ENCODE peak calls at places on chromosome 9, in seven cellular contexts. E is MM.1S; F is HAP-1; C is neuronal stem cell; S is mammary epithelial cell; G is mesenchymal stem cell; Z is CD8-positive, alpha-beta memory T cell. K is an unnamed sample. For H3K36me3 and H3K9me3, the result is how much of the 10 kb centered on the place peaks cover.

GRCh38 chr9:75111019-75111622 is 22.8 kb downstream of the OSTF1 start:
- DNase-seq in E (no peak), F (no peak), C (no peak), S (peak), G (no peak), Z (no peak), K (no peak)

GRCh38 chr9:105053209-105053652 is 125.3 kb upstream of the ABCA1 start:
- DNase-seq in E (no peak), F (no peak), C (no peak), S (peak), G (peak), Z (no peak), K (no peak)

GRCh38 chr9:117094493-117094892 is 320.4 kb downstream of the ASTN2 start:
- DNase-seq in E (no peak), F (no peak), C (no peak), S (no peak), G (peak), Z (no peak), K (no peak)

GRCh38 chr9:80285325-80285724 is 713.6 kb downstream of the TLE4 start:
- DNase-seq in E (no peak), F (no peak), C (no peak), S (peak), G (peak), Z (no peak), K (peak)

GRCh38 chr9:129776938-129777768 is 24.3 kb upstream of the PTGES start:
- DNase-seq in E (no peak), F (peak), C (no peak), S (peak), G (peak), Z (peak), K (peak)

GRCh38 chr9:13719410-13719809 is 439.9 kb upstream of the MPDZ start:
- DNase-seq in E (no peak), F (no peak), C (no peak), S (peak), G (no peak), Z (no peak), K (no peak)

GRCh38 chr9:93473411-93473810 is 20.0 kb upstream of the FAM120AOS start:
- DNase-seq in E (no peak), F (no peak), C (no peak), S (peak), G (peak), Z (no peak), K (no peak)

GRCh38 chr9:98781588-98782383 is 14.6 kb downstream of the ANKS6 start:
- DNase-seq in E (no peak), F (no peak), C (no peak), S (peak), G (no peak), Z (no peak), K (no peak)

GRCh38 chr9:134145262-134145661 is 9.4 kb downstream of the WDR5 start:
- DNase-seq in E (no peak), F (no peak), C (no peak), S (no peak), G (no peak), Z (no peak), K (no peak)

GRCh38 chr9:134168731-134169130 is 4.4 kb upstream of the RNU6ATAC start:
- DNase-seq in E (no peak), F (peak), C (no peak), S (no peak), G (no peak), Z (no peak), K (peak)

GRCh38 chr9:78122631-78123030 is 91.0 kb upstream of the GNAQ start:
- DNase-seq in E (no peak), F (no peak), C (no peak), S (peak), G (no peak), Z (no peak), K (no peak)

GRCh38 chr9:114366334-114367128 is 21.3 kb downstream of the AKNA start:
- DNase-seq in E (peak), F (no peak), C (no peak), S (peak), G (peak), Z (no peak), K (no peak)

GRCh38 chr9:101848485-101848919 is 110.1 kb upstream of the GRIN3A start:
- DNase-seq in E (peak), F (peak), C (no peak), S (no peak), G (no peak), Z (no peak), K (no peak)

GRCh38 chr9:137618105-137619067 is at the start of gene EHMT1:
- DNase-seq in E (peak), F (peak), C (peak), S (peak), G (peak), Z (peak), K (peak)

GRCh38 chr9:4327504-4328191 is 27.8 kb upstream of the GLIS3 start:
- DNase-seq in E (no peak), F (peak), C (no peak), S (peak), G (peak), Z (no peak), K (no peak)

GRCh38 chr9:131963087-131963715 is 116.5 kb downstream of the MED27 start:
- DNase-seq in E (no peak), F (no peak), C (no peak), S (no peak), G (no peak), Z (no peak), K (no peak)

GRCh38 chr9:137318976-137319375 is 16.9 kb upstream of the NRARP start:
- DNase-seq in E (no peak), F (no peak), C (no peak), S (no peak), G (peak), Z (no peak), K (peak)

GRCh38 chr9:126939821-126940221 is 25.2 kb downstream of the RALGPS1 start:
- DNase-seq in E (no peak), F (no peak), C (no peak), S (no peak), G (no peak), Z (no peak), K (no peak)

GRCh38 chr9:6902423-6902822 is 144.7 kb downstream of the KDM4C start:
- DNase-seq in E (no peak), F (no peak), C (no peak), S (peak), G (no peak), Z (no peak), K (no peak)

GRCh38 chr9:105376893-105377292 is 70.9 kb upstream of the FSD1L start:
- DNase-seq in E (no peak), F (no peak), C (no peak), S (no peak), G (no peak), Z (no peak), K (no peak)

GRCh38 chr9:2816476-2817141 is 27.3 kb downstream of the PUM3 start:
- DNase-seq in E (no peak), F (no peak), C (no peak), S (no peak), G (peak), Z (no peak), K (no peak)

GRCh38 chr9:26955222-26955903 is 849 bp upstream of the IFT74 start:
- DNase-seq in E (no peak), F (no peak), C (no peak), S (no peak), G (peak), Z (no peak), K (no peak)

GRCh38 chr9:96199006-96199405 is 103.0 kb downstream of the HSD17B3 start:
- DNase-seq in E (no peak), F (no peak), C (no peak), S (no peak), G (no peak), Z (no peak), K (no peak)

GRCh38 chr9:37950561-37950960 is 46.6 kb upstream of the SLC25A51 start:
- DNase-seq in E (no peak), F (no peak), C (no peak), S (no peak), G (no peak), Z (no peak), K (no peak)

GRCh38 chr9:35714579-35715252 is 17.3 kb downstream of the TLN1 start:
- DNase-seq in E (no peak), F (no peak), C (no peak), S (no peak), G (no peak), Z (no peak), K (no peak)

GRCh38 chr9:35713578-35713977 is 18.4 kb downstream of the TLN1 start:
- DNase-seq in E (no peak), F (no peak), C (no peak), S (no peak), G (no peak), Z (no peak), K (no peak)

GRCh38 chr9:35714123-35714522 is 17.9 kb downstream of the TLN1 start:
- DNase-seq in E (no peak), F (no peak), C (no peak), S (no peak), G (no peak), Z (no peak), K (no peak)

GRCh38 chr9:35717132-35717870 is 14.7 kb downstream of the TLN1 start:
- DNase-seq in E (no peak), F (no peak), C (no peak), S (no peak), G (no peak), Z (no peak), K (no peak)

GRCh38 chr9:35716236-35716635 is 15.8 kb downstream of the TLN1 start:
- DNase-seq in E (no peak), F (no peak), C (no peak), S (no peak), G (no peak), Z (no peak), K (no peak)
- H3K36me3 ChIP-seq in E (under half), F (half or more), C (half or more), S (half or more), G (half or more), Z (half or more), K (half or more)

GRCh38 chr9:121499177-121499426 is 542 bp downstream of the GGTA1 start:
- DNase-seq in E (no peak), F (no peak), C (no peak), S (no peak), G (no peak), Z (no peak), K (no peak)
- H3K4me3 ChIP-seq in E (peak), F (peak), C (peak), S (peak), G (peak), Z (no peak), K (peak)

GRCh38 chr9:85741112-85741874 is 461 bp downstream of the AGTPBP1 start:
- DNase-seq in E (peak), F (peak), C (peak), S (peak), G (peak), Z (peak), K (peak)
- H3K9me3 ChIP-seq in E (under half), F (under half), C (under half), S (under half), G (under half), Z (under half), K (under half)

GRCh38 chr9:571745-572144 is 269.8 kb upstream of the DMRT1 start:
- DNase-seq in E (no peak), F (no peak), C (no peak), S (no peak), G (no peak), Z (no peak), K (no peak)
- H3K36me3 ChIP-seq in E (under half), F (under half), C (under half), S (under half), G (under half), Z (under half), K (under half)

GRCh38 chr9:84271887-84272556 is 68.5 kb downstream of the SLC28A3 start:
- DNase-seq in E (no peak), F (no peak), C (no peak), S (no peak), G (no peak), Z (no peak), K (no peak)
- H3K4me3 ChIP-seq in E (no peak), F (peak), C (peak), S (no peak), G (no peak), Z (no peak), K (no peak)

DNA sequence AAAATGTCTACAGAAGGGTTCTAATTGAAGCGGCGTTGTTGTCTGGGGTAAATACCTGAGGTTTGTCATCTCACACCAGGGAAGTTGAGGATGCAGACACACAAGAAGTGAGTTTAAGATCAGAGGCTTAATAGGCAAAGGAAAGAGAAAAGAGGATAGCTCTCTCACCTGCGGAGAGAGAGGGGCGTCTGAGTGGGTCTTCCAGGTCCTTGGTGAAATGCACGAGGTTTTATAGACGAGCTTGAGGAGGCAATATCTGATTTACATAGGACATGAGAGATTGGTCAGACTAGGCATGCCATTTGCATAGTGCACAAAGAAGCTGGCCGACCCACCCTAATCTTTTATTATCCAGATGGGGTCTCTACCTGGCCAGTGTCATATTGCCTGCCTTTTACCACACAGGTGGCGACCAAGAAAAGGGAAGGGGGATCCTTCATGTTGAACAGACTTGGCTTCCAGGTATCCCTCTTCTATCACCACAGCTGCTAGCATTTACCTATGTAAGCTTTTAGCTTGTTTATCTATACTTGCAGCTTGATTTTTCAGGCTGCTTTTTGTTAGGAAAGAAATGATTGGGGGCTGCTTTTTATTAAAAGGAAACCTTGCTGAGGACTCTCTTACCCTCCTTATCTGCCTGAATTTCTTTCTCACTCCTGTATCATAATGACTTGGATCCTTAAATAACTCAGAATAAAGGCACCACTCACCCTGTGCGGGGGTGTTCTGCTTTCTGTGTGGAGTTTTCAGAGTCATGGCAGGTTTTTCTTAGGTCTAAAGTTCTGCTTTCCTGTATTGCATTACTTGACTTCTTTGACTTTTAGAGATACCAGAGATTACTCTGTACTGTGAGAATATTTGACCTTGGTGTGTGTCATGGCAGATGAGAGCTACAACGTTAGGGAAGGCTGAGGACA is 9.4 kb upstream of the GLT6D1 start:
- DNase-seq in E (no peak), F (no peak), C (no peak), S (no peak), G (no peak), Z (no peak), K (no peak)
- H3K9me3 ChIP-seq in E (under half), F (under half), C (under half), S (under half), G (half or more), Z (under half), K (under half)

K was measured in WERI-Rb-1.